ENCODE peak calls at places on chromosomes 13 and 19, in ten cellular contexts. Y is IMR-90, T is ovary, X is stomach, Z is body of pancreas, K is K562, B is adrenal gland, M is breast epithelium, O is tibial nerve, C is spleen. R is an unnamed sample.

GRCh38 chr19:52946322-52947310 is 16.1 kb downstream of the ZNF816 start:
- DNase-seq in Y (peak; percentile 5), T (peak; percentile 53), X (peak; percentile 87), Z (peak; percentile 83), K (peak; percentile 26), B (no peak), M (peak; percentile 26), O (no peak), C (no peak), R (peak; percentile 72)

GRCh38 chr19:13610042-13610691 is 103.9 kb upstream of the CACNA1A start:
- DNase-seq in Y (no peak), T (no peak), X (peak; percentile 29), Z (peak; percentile 34), K (no peak), B (no peak), M (no peak), O (no peak), C (peak; percentile 45), R (no peak)

GRCh38 chr13:97781891-97782305 is 171.6 kb upstream of the IPO5 start:
- DNase-seq in Y (no peak), T (no peak), X (no peak), Z (no peak), K (no peak), B (no peak), M (no peak), O (peak; percentile 34), C (no peak), R (no peak)

GRCh38 chr13:65133094-65133493 is 2097.0 kb downstream of the PCDH9 start:
- DNase-seq in Y (no peak), T (no peak), X (no peak), Z (no peak), K (no peak), B (no peak), M (no peak), O (no peak), C (no peak), R (no peak)

GRCh38 chr13:101649490-101650126 is 197.1 kb downstream of the ITGBL1 start:
- DNase-seq in Y (peak; percentile 74), T (no peak), X (no peak), Z (no peak), K (no peak), B (no peak), M (no peak), O (peak; percentile 46), C (no peak), R (no peak)

GRCh38 chr13:113337556-113337955 is 26.4 kb downstream of the GRTP1 start:
- DNase-seq in Y (no peak), T (no peak), X (no peak), Z (no peak), K (no peak), B (no peak), M (no peak), O (no peak), C (peak; percentile 68), R (no peak)

GRCh38 chr13:34867590-34867989 is 74.5 kb upstream of the NBEA start:
- DNase-seq in Y (peak; percentile 8), T (no peak), X (no peak), Z (no peak), K (no peak), B (no peak), M (no peak), O (no peak), C (no peak), R (no peak)

GRCh38 chr19:19308373-19308772 is 11.9 kb downstream of the SUGP1 start:
- DNase-seq in Y (no peak), T (no peak), X (no peak), Z (no peak), K (no peak), B (no peak), M (no peak), O (no peak), C (no peak), R (no peak)

GRCh38 chr19:55080121-55080914 is 4.6 kb downstream of the EPS8L1 start:
- DNase-seq in Y (peak; percentile 55), T (no peak), X (peak; percentile 48), Z (no peak), K (peak; percentile 97), B (peak; percentile 65), M (peak; percentile 73), O (no peak), C (peak; percentile 91), R (no peak)

GRCh38 chr13:46994492-46994891 is 97.6 kb upstream of the HTR2A start:
- DNase-seq in Y (no peak), T (no peak), X (no peak), Z (no peak), K (no peak), B (no peak), M (no peak), O (no peak), C (no peak), R (no peak)

GRCh38 chr13:46995874-46996273 is 99.0 kb upstream of the HTR2A start:
- DNase-seq in Y (no peak), T (no peak), X (no peak), Z (no peak), K (no peak), B (no peak), M (no peak), O (no peak), C (no peak), R (no peak)

GRCh38 chr13:46996316-46996715 is 99.5 kb upstream of the HTR2A start:
- DNase-seq in Y (no peak), T (no peak), X (no peak), Z (no peak), K (no peak), B (no peak), M (no peak), O (no peak), C (no peak), R (no peak)

GRCh38 chr13:46992383-46992952 is 95.6 kb upstream of the HTR2A start:
- DNase-seq in Y (no peak), T (no peak), X (no peak), Z (no peak), K (peak; percentile 11), B (no peak), M (no peak), O (no peak), C (no peak), R (no peak)
- TF ChIP-seq CTCF in Y (peak; percentile 25), T (no peak), X (no peak), Z (no peak), K (peak; percentile 35), B (no peak), M (no peak), O (no peak), C (no peak), R (no peak)

GRCh38 chr13:33575378-33575777 is 242.6 kb upstream of the RFC3 start:
- DNase-seq in Y (no peak), T (no peak), X (no peak), Z (no peak), K (no peak), B (no peak), M (no peak), O (no peak), C (no peak), R (no peak)
- TF ChIP-seq POLR2A in Y (no peak), T (no peak), X (no peak), Z (no peak), K (no peak), B (no peak), M (no peak), O (no peak), C (no peak), R (no peak)

GRCh38 chr19:38702278-38702677 is 42.0 kb downstream of the CAPN12 start:
- DNase-seq in Y (no peak), T (no peak), X (no peak), Z (no peak), K (no peak), B (no peak), M (no peak), O (no peak), C (no peak), R (no peak)

GRCh38 chr19:38705197-38706019 is 38.9 kb downstream of the CAPN12 start:
- DNase-seq in Y (no peak), T (no peak), X (no peak), Z (no peak), K (no peak), B (no peak), M (no peak), O (no peak), C (peak; percentile 87), R (no peak)

GRCh38 chr19:38704488-38705026 is 39.7 kb downstream of the CAPN12 start:
- DNase-seq in Y (no peak), T (no peak), X (no peak), Z (no peak), K (no peak), B (no peak), M (no peak), O (no peak), C (no peak), R (no peak)

GRCh38 chr19:38701455-38702063 is 42.7 kb downstream of the CAPN12 start:
- DNase-seq in Y (peak; percentile 21), T (peak; percentile 61), X (no peak), Z (peak; percentile 64), K (no peak), B (no peak), M (no peak), O (no peak), C (no peak), R (no peak)

GRCh38 chr19:38703509-38703908 is 40.8 kb downstream of the CAPN12 start:
- DNase-seq in Y (no peak), T (no peak), X (no peak), Z (no peak), K (no peak), B (no peak), M (no peak), O (no peak), C (no peak), R (no peak)
- H3K36me3 ChIP-seq in Y (peaks cover 79% of the 10 kb centered on the region), T (no peaks in the 10 kb centered on the region), X (peaks cover 77% of the 10 kb centered on the region), Z (peaks cover 23% of the 10 kb centered on the region), K (peaks cover 96% of the 10 kb centered on the region), B (no peaks in the 10 kb centered on the region), M (no peaks in the 10 kb centered on the region), O (no peaks in the 10 kb centered on the region), C (peaks cover 89% of the 10 kb centered on the region), R (peaks cover 79% of the 10 kb centered on the region)

DNA sequence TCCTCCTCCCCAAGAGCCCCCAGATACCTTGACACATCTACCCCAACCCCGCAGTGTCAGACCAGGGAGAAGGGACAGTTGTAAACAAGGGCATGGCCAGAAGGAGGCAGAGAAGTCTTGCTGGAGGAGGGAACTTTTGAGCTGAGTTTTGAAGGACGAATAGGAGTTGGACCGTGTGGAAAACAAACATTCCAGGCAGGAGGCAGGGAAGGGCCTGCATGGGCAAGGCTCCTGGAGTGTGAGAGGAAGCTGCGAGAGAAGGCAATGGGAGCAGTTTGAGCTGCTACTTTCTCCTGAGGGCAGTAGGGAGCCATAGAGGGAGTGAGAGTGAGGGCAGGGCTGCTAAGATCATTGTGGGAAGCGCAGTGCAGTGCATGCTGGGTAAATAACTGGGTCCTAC is 23.3 kb downstream of the IL12RB1 start:
- DNase-seq in Y (no peak), T (no peak), X (no peak), Z (no peak), K (peak; percentile 36), B (no peak), M (no peak), O (no peak), C (no peak), R (no peak)
- TF ChIP-seq CTCF in Y (no peak), T (no peak), X (no peak), Z (no peak), K (peak; percentile 64), B (no peak), M (no peak), O (no peak), C (no peak), R (no peak)

R was measured in suprapubic skin.